ENCODE peak calls at places on chromosomes 6 and 20, in six cellular contexts. C, F, U, V, A and N are unnamed samples.
A peak's percentile ranks its signal among the peaks of the same experiment; 100 is the strongest.

GRCh38 chr20:1282966-1283365 is 16.9 kb downstream of the SNPH start:
- DNase-seq in C (no peak), F (no peak), U (no peak), V (no peak), A (no peak), N (no peak)

GRCh38 chr20:62235777-62236157 is 2.6 kb upstream of the OSBPL2 start:
- DNase-seq in C (no peak), F (no peak), U (no peak), V (no peak), A (no peak), N (no peak)

GRCh38 chr6:137536104-137536773 is 42.0 kb upstream of the OLIG3 start:
- DNase-seq in C (no peak), F (no peak), U (no peak), V (no peak), A (no peak), N (no peak)

GRCh38 chr6:118644007-118644406 is 7.4 kb downstream of the CEP85L start:
- DNase-seq in C (peak; percentile 53), F (no peak), U (no peak), V (no peak), A (no peak), N (no peak)

GRCh38 chr20:63782051-63782471 is 42.5 kb downstream of the SLC2A4RG start:
- DNase-seq in C (no peak), F (peak; percentile 15), U (no peak), V (peak; percentile 26), A (no peak), N (no peak)

GRCh38 chr6:72616406-72617015 is 5.4 kb upstream of the KCNQ5 start:
- DNase-seq in C (peak; percentile 60), F (no peak), U (no peak), V (no peak), A (peak; percentile 35), N (peak; percentile 72)

GRCh38 chr6:95091823-95092436 is 485.4 kb upstream of the MANEA start:
- DNase-seq in C (peak; percentile 72), F (no peak), U (no peak), V (no peak), A (peak; percentile 58), N (peak; percentile 74)

GRCh38 chr20:62815066-62815991 is 1.5 kb upstream of the COL9A3 start:
- DNase-seq in C (peak; percentile 41), F (no peak), U (no peak), V (no peak), A (no peak), N (no peak)

GRCh38 chr20:49594143-49594928 is 26.4 kb upstream of the PTGIS start:
- DNase-seq in C (peak; percentile 87), F (peak; percentile 56), U (peak; percentile 75), V (no peak), A (no peak), N (no peak)

GRCh38 chr20:38833857-38834164 is 28.3 kb downstream of the PPP1R16B start:
- DNase-seq in C (no peak), F (peak; percentile 24), U (no peak), V (peak; percentile 46), A (no peak), N (no peak)

GRCh38 chr6:41779336-41779735 is 364 bp downstream of the FRS3 start:
- DNase-seq in C (no peak), F (no peak), U (no peak), V (no peak), A (no peak), N (no peak)

GRCh38 chr6:56542367-56543331 is 100.0 kb downstream of the DST start:
- DNase-seq in C (peak; percentile 98), F (peak; percentile 52), U (peak; percentile 94), V (peak; percentile 28), A (peak; percentile 81), N (peak; percentile 89)

GRCh38 chr20:39468703-39469102 is 506.6 kb downstream of the DHX35 start:
- DNase-seq in C (no peak), F (no peak), U (no peak), V (no peak), A (no peak), N (peak; percentile 23)

GRCh38 chr6:93794161-93794560 is 374.8 kb upstream of the EPHA7 start:
- DNase-seq in C (no peak), F (no peak), U (no peak), V (no peak), A (no peak), N (no peak)

GRCh38 chr20:45629496-45630100 is at the start of gene WFDC10A:
- DNase-seq in C (peak; percentile 49), F (no peak), U (peak; percentile 31), V (no peak), A (peak; percentile 16), N (peak; percentile 35)

GRCh38 chr6:12601881-12602280 is 114.7 kb upstream of the PHACTR1 start:
- DNase-seq in C (no peak), F (no peak), U (no peak), V (no peak), A (no peak), N (peak; percentile 25)

GRCh38 chr20:62501801-62502495 is 26.2 kb upstream of the GATA5 start:
- DNase-seq in C (peak; percentile 63), F (peak; percentile 51), U (no peak), V (peak; percentile 14), A (no peak), N (peak; percentile 45)

GRCh38 chr20:1061484-1062221 is 56.7 kb upstream of the PSMF1 start:
- DNase-seq in C (no peak), F (no peak), U (no peak), V (no peak), A (no peak), N (no peak)

GRCh38 chr20:62370115-62370806 is 3.1 kb upstream of the LAMA5 start:
- DNase-seq in C (peak; percentile 79), F (no peak), U (no peak), V (no peak), A (no peak), N (no peak)